ENCODE peak calls at places on chromosome 5, in nine cellular contexts. One of them, this sample, is unnamed.

GRCh38 chr5:159547466-159548195 is 217.3 kb upstream of the IL12B start:
- DNase-seq in substantia nigra: no peak
- DNase-seq in pulmonary artery endothelial cell: no peak
- DNase-seq in suprapubic skin: no peak
- DNase-seq in CD8-positive, alpha-beta T cell: no peak
- DNase-seq in effector memory CD4-positive, alpha-beta T cell: no peak
- DNase-seq in cardiac muscle cell: peak; percentile 16
- DNase-seq in NCI-H2227 treated with DMSO at 0.1 percent for 48 hours: no peak
- DNase-seq in stimulated activated effector memory CD8-positive, alpha-beta T cell treated with anti-CD3 and anti-CD28 coated beads, Interleukin-12 subunit alpha, Interleukin-12 subunit beta, amount 100 ng/mL, for 72 hours: no peak
- DNase-seq in this sample: no peak

GRCh38 chr5:67176931-67177330 is 19.7 kb downstream of the CD180 start:
- DNase-seq in CD8-positive, alpha-beta T cell: no peak
- DNase-seq in NCI-H2227 treated with DMSO at 0.1 percent for 48 hours: no peak
- DNase-seq in cardiac muscle cell: no peak
- DNase-seq in effector memory CD4-positive, alpha-beta T cell: no peak
- DNase-seq in suprapubic skin: no peak
- DNase-seq in stimulated activated effector memory CD8-positive, alpha-beta T cell treated with anti-CD3 and anti-CD28 coated beads, Interleukin-12 subunit alpha, Interleukin-12 subunit beta, amount 100 ng/mL, for 72 hours: no peak
- DNase-seq in substantia nigra: no peak
- DNase-seq in pulmonary artery endothelial cell: no peak
- DNase-seq in this sample: no peak

GRCh38 chr5:16654647-16655334 is 38.0 kb upstream of the RETREG1 start:
- DNase-seq in NCI-H2227 treated with DMSO at 0.1 percent for 48 hours: no peak
- DNase-seq in CD8-positive, alpha-beta T cell: no peak
- DNase-seq in stimulated activated effector memory CD8-positive, alpha-beta T cell treated with anti-CD3 and anti-CD28 coated beads, Interleukin-12 subunit alpha, Interleukin-12 subunit beta, amount 100 ng/mL, for 72 hours: no peak
- DNase-seq in substantia nigra: no peak
- DNase-seq in cardiac muscle cell: no peak
- DNase-seq in suprapubic skin: no peak
- DNase-seq in pulmonary artery endothelial cell: no peak
- DNase-seq in effector memory CD4-positive, alpha-beta T cell: no peak
- DNase-seq in this sample: no peak

GRCh38 chr5:56588636-56589485 is 226.5 kb upstream of the MAP3K1 start:
- DNase-seq in suprapubic skin: peak; percentile 85
- DNase-seq in effector memory CD4-positive, alpha-beta T cell: peak; percentile 54
- DNase-seq in cardiac muscle cell: no peak
- DNase-seq in CD8-positive, alpha-beta T cell: peak; percentile 41
- DNase-seq in pulmonary artery endothelial cell: no peak
- DNase-seq in NCI-H2227 treated with DMSO at 0.1 percent for 48 hours: no peak
- DNase-seq in substantia nigra: no peak
- DNase-seq in stimulated activated effector memory CD8-positive, alpha-beta T cell treated with anti-CD3 and anti-CD28 coated beads, Interleukin-12 subunit alpha, Interleukin-12 subunit beta, amount 100 ng/mL, for 72 hours: no peak
- DNase-seq in this sample: no peak

GRCh38 chr5:139022528-139022927 is 147.4 kb upstream of the LRRTM2 start:
- DNase-seq in CD8-positive, alpha-beta T cell: no peak
- DNase-seq in substantia nigra: no peak
- DNase-seq in suprapubic skin: no peak
- DNase-seq in NCI-H2227 treated with DMSO at 0.1 percent for 48 hours: no peak
- DNase-seq in stimulated activated effector memory CD8-positive, alpha-beta T cell treated with anti-CD3 and anti-CD28 coated beads, Interleukin-12 subunit alpha, Interleukin-12 subunit beta, amount 100 ng/mL, for 72 hours: no peak
- DNase-seq in effector memory CD4-positive, alpha-beta T cell: no peak
- DNase-seq in pulmonary artery endothelial cell: no peak
- DNase-seq in cardiac muscle cell: no peak
- DNase-seq in this sample: no peak

GRCh38 chr5:41876678-41877077 is 6.5 kb upstream of the OXCT1 start:
- DNase-seq in substantia nigra: no peak
- DNase-seq in suprapubic skin: no peak
- DNase-seq in cardiac muscle cell: no peak
- DNase-seq in stimulated activated effector memory CD8-positive, alpha-beta T cell treated with anti-CD3 and anti-CD28 coated beads, Interleukin-12 subunit alpha, Interleukin-12 subunit beta, amount 100 ng/mL, for 72 hours: no peak
- DNase-seq in CD8-positive, alpha-beta T cell: no peak
- DNase-seq in pulmonary artery endothelial cell: no peak
- DNase-seq in effector memory CD4-positive, alpha-beta T cell: no peak
- DNase-seq in NCI-H2227 treated with DMSO at 0.1 percent for 48 hours: no peak
- DNase-seq in this sample: no peak

GRCh38 chr5:132183723-132184122 is 43.9 kb downstream of the P4HA2 start:
- DNase-seq in stimulated activated effector memory CD8-positive, alpha-beta T cell treated with anti-CD3 and anti-CD28 coated beads, Interleukin-12 subunit alpha, Interleukin-12 subunit beta, amount 100 ng/mL, for 72 hours: no peak
- DNase-seq in effector memory CD4-positive, alpha-beta T cell: no peak
- DNase-seq in pulmonary artery endothelial cell: no peak
- DNase-seq in substantia nigra: no peak
- DNase-seq in CD8-positive, alpha-beta T cell: no peak
- DNase-seq in suprapubic skin: no peak
- DNase-seq in NCI-H2227 treated with DMSO at 0.1 percent for 48 hours: no peak
- DNase-seq in cardiac muscle cell: peak; percentile 34
- DNase-seq in this sample: no peak

GRCh38 chr5:175290379-175290778 is 153.6 kb downstream of the DRD1 start:
- DNase-seq in pulmonary artery endothelial cell: no peak
- DNase-seq in effector memory CD4-positive, alpha-beta T cell: no peak
- DNase-seq in substantia nigra: no peak
- DNase-seq in suprapubic skin: no peak
- DNase-seq in CD8-positive, alpha-beta T cell: no peak
- DNase-seq in cardiac muscle cell: no peak
- DNase-seq in NCI-H2227 treated with DMSO at 0.1 percent for 48 hours: no peak
- DNase-seq in stimulated activated effector memory CD8-positive, alpha-beta T cell treated with anti-CD3 and anti-CD28 coated beads, Interleukin-12 subunit alpha, Interleukin-12 subunit beta, amount 100 ng/mL, for 72 hours: no peak
- DNase-seq in this sample: no peak

GRCh38 chr5:138179277-138179857 is 455 bp downstream of the KIF20A start:
- DNase-seq in cardiac muscle cell: no peak
- DNase-seq in substantia nigra: no peak
- DNase-seq in effector memory CD4-positive, alpha-beta T cell: no peak
- DNase-seq in NCI-H2227 treated with DMSO at 0.1 percent for 48 hours: no peak
- DNase-seq in stimulated activated effector memory CD8-positive, alpha-beta T cell treated with anti-CD3 and anti-CD28 coated beads, Interleukin-12 subunit alpha, Interleukin-12 subunit beta, amount 100 ng/mL, for 72 hours: peak; percentile 2
- DNase-seq in pulmonary artery endothelial cell: no peak
- DNase-seq in suprapubic skin: no peak
- DNase-seq in CD8-positive, alpha-beta T cell: no peak
- DNase-seq in this sample: no peak

This sample was measured in Caco-2.